ENCODE peak calls at places on chromosome 20, in four cellular contexts. W is HepG2, G is H1, J is GM12878. S is an unnamed sample.
A peak's percentile ranks its signal among the peaks of the same experiment; 100 is the strongest.

GRCh38 chr20:53103124-53103523 is 131.0 kb downstream of the TSHZ2 start:
- DNase-seq in W (no peak), G (no peak), J (no peak), S (no peak)

GRCh38 chr20:41394931-41395668 is 28.5 kb upstream of the EMILIN3 start:
- DNase-seq in W (no peak), G (no peak), J (no peak), S (no peak)

GRCh38 chr20:58649288-58650180 is 1.5 kb upstream of the STX16 start:
- DNase-seq in W (no peak), G (peak; percentile 56), J (no peak), S (no peak)

GRCh38 chr20:25489221-25489863 is 81.9 kb downstream of the GINS1 start:
- DNase-seq in W (no peak), G (no peak), J (no peak), S (peak; percentile 13)

GRCh38 chr20:53783768-53784167 is 190.1 kb upstream of the ZNF217 start:
- DNase-seq in W (peak; percentile 61), G (no peak), J (no peak), S (no peak)

GRCh38 chr20:56442381-56443365 is 25.8 kb upstream of the RTF2 start:
- DNase-seq in W (no peak), G (no peak), J (no peak), S (no peak)

GRCh38 chr20:15902493-15902892 is 670.8 kb downstream of the KIF16B start:
- DNase-seq in W (no peak), G (peak; percentile 59), J (no peak), S (peak; percentile 22)

GRCh38 chr20:57195023-57195758 is 71.2 kb downstream of the BMP7 start:
- DNase-seq in W (no peak), G (no peak), J (no peak), S (no peak)

GRCh38 chr20:63120286-63121090 is 95.4 kb downstream of the YTHDF1 start:
- DNase-seq in W (no peak), G (no peak), J (no peak), S (no peak)

GRCh38 chr20:775679-776135 is 7.4 kb upstream of the SLC52A3 start:
- DNase-seq in W (no peak), G (peak; percentile 81), J (no peak), S (no peak)

GRCh38 chr20:34165246-34165645 is 53.2 kb upstream of the EIF2S2 start:
- DNase-seq in W (no peak), G (no peak), J (no peak), S (no peak)

GRCh38 chr20:32966881-32967781 is 37.1 kb downstream of the SUN5 start:
- DNase-seq in W (no peak), G (peak; percentile 41), J (peak; percentile 41), S (no peak)

GRCh38 chr20:51462566-51463276 is 79.8 kb downstream of the NFATC2 start:
- DNase-seq in W (no peak), G (no peak), J (no peak), S (no peak)

GRCh38 chr20:31675828-31676533 is 38.3 kb downstream of the COX4I2 start:
- DNase-seq in W (no peak), G (no peak), J (no peak), S (no peak)

GRCh38 chr20:31679357-31680285 is 41.9 kb downstream of the COX4I2 start:
- DNase-seq in W (peak; percentile 53), G (no peak), J (no peak), S (no peak)

GRCh38 chr20:31678389-31679356 is 41.0 kb downstream of the COX4I2 start:
- DNase-seq in W (peak; percentile 86), G (no peak), J (no peak), S (no peak)

GRCh38 chr20:31676534-31677030 is 38.9 kb downstream of the COX4I2 start:
- DNase-seq in W (no peak), G (no peak), J (no peak), S (no peak)

GRCh38 chr20:31677553-31678260 is 40.0 kb downstream of the COX4I2 start:
- DNase-seq in W (no peak), G (no peak), J (no peak), S (no peak)
- H3K4me3 ChIP-seq in W (no peak overlapping the region), G (no peak overlapping the region), J (no peak overlapping the region), S (no peak overlapping the region)

GRCh38 chr20:21609221-21609620 is 95.4 kb upstream of the NKX2-2 start:
- DNase-seq in W (peak; percentile 10), G (no peak), J (no peak), S (no peak)
- TF ChIP-seq SUZ12 in W (no peak), G (no peak), J (no peak), S (no peak)

DNA sequence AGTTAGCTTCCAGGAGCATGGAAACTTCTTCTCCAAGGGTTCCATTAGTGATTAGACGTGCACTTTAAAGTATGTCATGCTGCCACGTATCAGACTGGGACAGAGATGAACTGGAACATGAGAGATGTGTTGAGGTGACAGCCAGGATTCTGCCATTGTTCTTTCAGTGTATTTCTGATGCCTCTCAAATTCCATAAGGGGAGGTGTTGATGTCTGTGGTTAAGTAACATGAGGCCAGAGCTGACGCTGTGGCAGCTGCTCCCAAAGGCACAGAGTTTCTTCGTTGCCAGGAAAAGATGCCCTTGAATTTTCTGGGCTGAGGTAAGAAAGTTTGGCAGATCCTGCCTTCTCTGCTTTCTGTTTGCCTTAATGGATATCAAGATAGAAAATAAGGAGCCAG is 63.5 kb downstream of the TRMT6 start:
- DNase-seq in W (no peak), G (no peak), J (no peak), S (no peak)
- H3K4me3 ChIP-seq in W (no peak overlapping the region), G (no peak overlapping the region), J (no peak overlapping the region), S (no peak overlapping the region)

DNA sequence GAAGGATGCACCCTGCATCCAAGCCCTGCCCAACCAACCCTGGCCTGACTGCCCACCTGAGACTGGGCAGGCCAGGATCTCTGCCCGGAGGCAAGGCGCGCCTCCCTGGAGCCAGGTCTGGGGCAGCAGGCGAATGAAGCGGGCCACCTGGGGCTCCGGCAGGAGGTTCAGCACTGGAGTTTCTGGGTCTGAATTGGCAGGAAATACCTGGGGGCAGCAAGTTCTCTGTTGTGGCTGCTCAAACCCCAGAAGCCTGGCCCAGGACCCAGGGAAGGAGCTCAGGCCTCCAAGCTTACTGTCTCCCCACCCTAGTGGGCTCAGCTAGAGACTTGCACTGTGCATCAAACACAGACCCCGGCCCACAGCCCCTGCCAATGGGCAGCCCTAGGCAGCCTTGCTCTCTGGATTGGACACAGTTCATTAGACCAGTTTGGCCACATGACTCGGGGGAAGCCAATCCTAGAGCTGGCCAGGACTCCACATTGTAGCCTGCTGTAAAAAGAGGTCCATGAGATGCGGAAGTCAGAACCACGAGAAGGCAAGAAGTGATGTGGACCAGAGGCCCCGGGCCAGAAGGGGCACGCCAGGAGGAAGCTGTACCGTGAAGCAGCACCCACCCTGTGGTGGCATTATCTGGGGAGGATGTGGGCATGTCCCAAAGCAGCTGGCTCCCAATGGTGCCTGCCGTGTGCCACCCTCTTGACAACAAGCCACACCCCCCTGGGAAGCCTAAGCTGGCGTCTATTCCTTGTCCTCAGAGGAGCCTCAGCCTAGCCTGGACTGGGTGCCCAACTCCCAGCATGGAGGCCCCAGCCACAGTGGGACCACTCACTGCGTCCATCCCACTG is 3.1 kb downstream of the CPXM1 start:
- DNase-seq in W (no peak), G (no peak), J (no peak), S (no peak)
- TF ChIP-seq SUZ12 in W (no peak), G (no peak), J (no peak), S (no peak)

GRCh38 chr20:13291167-13291566 is 70.1 kb downstream of the ISM1 start:
- DNase-seq in W (no peak), G (peak; percentile 28), J (no peak), S (no peak)
- H3K4me3 ChIP-seq in W (no peak overlapping the region), G (no peak overlapping the region), J (no peak overlapping the region), S (no peak overlapping the region)

GRCh38 chr20:20235681-20236080 is 132.2 kb upstream of the INSM1 start:
- DNase-seq in W (no peak), G (no peak), J (no peak), S (no peak)
- TF ChIP-seq SUZ12 in W (no peak), G (no peak), J (no peak), S (no peak)

GRCh38 chr20:49480236-49480635 is 2.2 kb downstream of the KCNB1 start:
- DNase-seq in W (no peak), G (no peak), J (no peak), S (no peak)
- H3K4me3 ChIP-seq in W (no peak overlapping the region), G (no peak overlapping the region), J (no peak overlapping the region), S (no peak overlapping the region)

S was measured in NT2/D1.